ENCODE peak calls at places on chromosomes 6 and 20, in nine cellular contexts. One of them, this sample, is unnamed.

GRCh38 chr20:44111712-44112335 is 75.2 kb downstream of the JPH2 start:
- DNase-seq in HCT116: no peak
- DNase-seq in brain microvascular endothelial cell: no peak
- DNase-seq in lung: no peak
- DNase-seq in aorta: peak; percentile 79
- DNase-seq in CD8-positive, alpha-beta T cell: no peak
- DNase-seq in uterus: peak; percentile 62
- DNase-seq in heart left ventricle: no peak
- DNase-seq in mammary epithelial cell: peak; percentile 34
- DNase-seq in this sample: no peak

GRCh38 chr20:34074101-34074760 is 37.8 kb downstream of the EIF2S2 start:
- DNase-seq in CD8-positive, alpha-beta T cell: no peak
- DNase-seq in HCT116: no peak
- DNase-seq in heart left ventricle: no peak
- DNase-seq in uterus: no peak
- DNase-seq in aorta: no peak
- DNase-seq in mammary epithelial cell: peak; percentile 50
- DNase-seq in lung: no peak
- DNase-seq in brain microvascular endothelial cell: no peak
- DNase-seq in this sample: peak; percentile 51

GRCh38 chr20:46361386-46361785 is 45.0 kb downstream of the ELMO2 start:
- DNase-seq in lung: no peak
- DNase-seq in heart left ventricle: no peak
- DNase-seq in uterus: no peak
- DNase-seq in mammary epithelial cell: no peak
- DNase-seq in aorta: no peak
- DNase-seq in CD8-positive, alpha-beta T cell: no peak
- DNase-seq in brain microvascular endothelial cell: no peak
- DNase-seq in HCT116: no peak
- DNase-seq in this sample: no peak

GRCh38 chr6:26311385-26312095 is 53.5 kb upstream of the BTN3A2 start:
- DNase-seq in mammary epithelial cell: peak; percentile 85
- DNase-seq in HCT116: peak; percentile 71
- DNase-seq in heart left ventricle: no peak
- DNase-seq in CD8-positive, alpha-beta T cell: peak; percentile 25
- DNase-seq in aorta: no peak
- DNase-seq in uterus: peak; percentile 46
- DNase-seq in lung: peak; percentile 37
- DNase-seq in brain microvascular endothelial cell: peak; percentile 73
- DNase-seq in this sample: no peak

GRCh38 chr6:26309731-26310142 is 55.3 kb upstream of the BTN3A2 start:
- DNase-seq in brain microvascular endothelial cell: peak; percentile 69
- DNase-seq in aorta: no peak
- DNase-seq in lung: no peak
- DNase-seq in mammary epithelial cell: peak; percentile 94
- DNase-seq in HCT116: peak; percentile 67
- DNase-seq in uterus: no peak
- DNase-seq in CD8-positive, alpha-beta T cell: no peak
- DNase-seq in heart left ventricle: no peak
- DNase-seq in this sample: no peak

GRCh38 chr20:26208296-26209091 is 511.8 kb upstream of the ZNF337 start:
- DNase-seq in HCT116: no peak
- DNase-seq in heart left ventricle: peak; percentile 12
- DNase-seq in lung: peak; percentile 56
- DNase-seq in aorta: peak; percentile 75
- DNase-seq in uterus: no peak
- DNase-seq in mammary epithelial cell: peak; percentile 2
- DNase-seq in CD8-positive, alpha-beta T cell: peak; percentile 13
- DNase-seq in brain microvascular endothelial cell: no peak
- DNase-seq in this sample: peak; percentile 32

GRCh38 chr6:30122515-30122914 is 9.6 kb upstream of the TRIM31 start:
- DNase-seq in brain microvascular endothelial cell: no peak
- DNase-seq in lung: no peak
- DNase-seq in CD8-positive, alpha-beta T cell: no peak
- DNase-seq in mammary epithelial cell: no peak
- DNase-seq in uterus: no peak
- DNase-seq in heart left ventricle: no peak
- DNase-seq in HCT116: no peak
- DNase-seq in aorta: no peak
- DNase-seq in this sample: no peak

GRCh38 chr6:169292340-169293124 is 38.9 kb upstream of the THBS2 start:
- DNase-seq in CD8-positive, alpha-beta T cell: no peak
- DNase-seq in lung: no peak
- DNase-seq in uterus: peak; percentile 90
- DNase-seq in heart left ventricle: no peak
- DNase-seq in mammary epithelial cell: peak; percentile 91
- DNase-seq in brain microvascular endothelial cell: peak; percentile 91
- DNase-seq in HCT116: peak; percentile 90
- DNase-seq in aorta: no peak
- DNase-seq in this sample: peak; percentile 60

GRCh38 chr6:10210052-10210451 is 204.8 kb downstream of the TFAP2A start:
- DNase-seq in CD8-positive, alpha-beta T cell: no peak
- DNase-seq in aorta: no peak
- DNase-seq in brain microvascular endothelial cell: peak; percentile 24
- DNase-seq in HCT116: no peak
- DNase-seq in uterus: no peak
- DNase-seq in mammary epithelial cell: peak; percentile 59
- DNase-seq in lung: no peak
- DNase-seq in heart left ventricle: no peak
- DNase-seq in this sample: peak; percentile 38

GRCh38 chr6:121584591-121585369 is 149.3 kb downstream of the GJA1 start:
- DNase-seq in CD8-positive, alpha-beta T cell: no peak
- DNase-seq in lung: no peak
- DNase-seq in heart left ventricle: no peak
- DNase-seq in uterus: no peak
- DNase-seq in mammary epithelial cell: no peak
- DNase-seq in HCT116: no peak
- DNase-seq in brain microvascular endothelial cell: no peak
- DNase-seq in aorta: no peak
- DNase-seq in this sample: no peak

GRCh38 chr20:20365593-20365992 is 2.3 kb upstream of the INSM1 start:
- DNase-seq in CD8-positive, alpha-beta T cell: no peak
- DNase-seq in HCT116: no peak
- DNase-seq in brain microvascular endothelial cell: no peak
- DNase-seq in lung: no peak
- DNase-seq in mammary epithelial cell: no peak
- DNase-seq in aorta: no peak
- DNase-seq in heart left ventricle: no peak
- DNase-seq in uterus: no peak
- DNase-seq in this sample: no peak

GRCh38 chr6:15905488-15906392 is 223.1 kb upstream of the MYLIP start:
- DNase-seq in lung: no peak
- DNase-seq in brain microvascular endothelial cell: no peak
- DNase-seq in HCT116: no peak
- DNase-seq in CD8-positive, alpha-beta T cell: no peak
- DNase-seq in mammary epithelial cell: no peak
- DNase-seq in aorta: no peak
- DNase-seq in uterus: no peak
- DNase-seq in heart left ventricle: no peak
- DNase-seq in this sample: no peak

GRCh38 chr6:112903361-112903760 is 556.2 kb downstream of the RFPL4B start:
- DNase-seq in brain microvascular endothelial cell: no peak
- DNase-seq in lung: no peak
- DNase-seq in uterus: no peak
- DNase-seq in heart left ventricle: no peak
- DNase-seq in HCT116: no peak
- DNase-seq in mammary epithelial cell: no peak
- DNase-seq in CD8-positive, alpha-beta T cell: no peak
- DNase-seq in aorta: no peak
- DNase-seq in this sample: no peak

GRCh38 chr6:52416629-52417151 is 3.5 kb upstream of the EFHC1 start:
- DNase-seq in lung: peak; percentile 43
- DNase-seq in aorta: no peak
- DNase-seq in CD8-positive, alpha-beta T cell: no peak
- DNase-seq in mammary epithelial cell: peak; percentile 63
- DNase-seq in HCT116: peak; percentile 77
- DNase-seq in brain microvascular endothelial cell: peak; percentile 59
- DNase-seq in uterus: no peak
- DNase-seq in heart left ventricle: no peak
- DNase-seq in this sample: peak; percentile 74

GRCh38 chr6:93418448-93419303 is 683 bp downstream of the EPHA7 start:
- DNase-seq in lung: peak; percentile 28
- DNase-seq in aorta: peak; percentile 78
- DNase-seq in uterus: peak; percentile 24
- DNase-seq in HCT116: no peak
- DNase-seq in mammary epithelial cell: no peak
- DNase-seq in heart left ventricle: peak; percentile 45
- DNase-seq in CD8-positive, alpha-beta T cell: no peak
- DNase-seq in brain microvascular endothelial cell: peak; percentile 18
- DNase-seq in this sample: peak; percentile 69

GRCh38 chr6:144758602-144759001 is 473.5 kb downstream of the UTRN start:
- DNase-seq in uterus: no peak
- DNase-seq in brain microvascular endothelial cell: peak; percentile 8
- DNase-seq in aorta: no peak
- DNase-seq in heart left ventricle: no peak
- DNase-seq in CD8-positive, alpha-beta T cell: no peak
- DNase-seq in lung: no peak
- DNase-seq in HCT116: peak; percentile 52
- DNase-seq in mammary epithelial cell: peak; percentile 60
- DNase-seq in this sample: no peak

GRCh38 chr6:128017288-128017687 is 116.4 kb upstream of the THEMIS start:
- DNase-seq in HCT116: no peak
- DNase-seq in uterus: no peak
- DNase-seq in brain microvascular endothelial cell: no peak
- DNase-seq in lung: no peak
- DNase-seq in CD8-positive, alpha-beta T cell: no peak
- DNase-seq in mammary epithelial cell: no peak
- DNase-seq in aorta: no peak
- DNase-seq in heart left ventricle: no peak
- DNase-seq in this sample: no peak

GRCh38 chr6:128018821-128019220 is 118.0 kb upstream of the THEMIS start:
- DNase-seq in CD8-positive, alpha-beta T cell: no peak
- DNase-seq in lung: no peak
- DNase-seq in uterus: no peak
- DNase-seq in brain microvascular endothelial cell: no peak
- DNase-seq in aorta: no peak
- DNase-seq in heart left ventricle: no peak
- DNase-seq in HCT116: no peak
- DNase-seq in mammary epithelial cell: no peak
- DNase-seq in this sample: no peak
- H3K36me3 ChIP-seq in CD8-positive, alpha-beta T cell: no peaks in the 10 kb centered on the region
- H3K36me3 ChIP-seq in lung: no peaks in the 10 kb centered on the region
- H3K36me3 ChIP-seq in uterus: no peaks in the 10 kb centered on the region
- H3K36me3 ChIP-seq in brain microvascular endothelial cell: no peaks in the 10 kb centered on the region
- H3K36me3 ChIP-seq in aorta: no peaks in the 10 kb centered on the region
- H3K36me3 ChIP-seq in heart left ventricle: no peaks in the 10 kb centered on the region
- H3K36me3 ChIP-seq in HCT116: no peaks in the 10 kb centered on the region
- H3K36me3 ChIP-seq in mammary epithelial cell: no peaks in the 10 kb centered on the region
- H3K36me3 ChIP-seq in this sample: no peaks in the 10 kb centered on the region

DNA sequence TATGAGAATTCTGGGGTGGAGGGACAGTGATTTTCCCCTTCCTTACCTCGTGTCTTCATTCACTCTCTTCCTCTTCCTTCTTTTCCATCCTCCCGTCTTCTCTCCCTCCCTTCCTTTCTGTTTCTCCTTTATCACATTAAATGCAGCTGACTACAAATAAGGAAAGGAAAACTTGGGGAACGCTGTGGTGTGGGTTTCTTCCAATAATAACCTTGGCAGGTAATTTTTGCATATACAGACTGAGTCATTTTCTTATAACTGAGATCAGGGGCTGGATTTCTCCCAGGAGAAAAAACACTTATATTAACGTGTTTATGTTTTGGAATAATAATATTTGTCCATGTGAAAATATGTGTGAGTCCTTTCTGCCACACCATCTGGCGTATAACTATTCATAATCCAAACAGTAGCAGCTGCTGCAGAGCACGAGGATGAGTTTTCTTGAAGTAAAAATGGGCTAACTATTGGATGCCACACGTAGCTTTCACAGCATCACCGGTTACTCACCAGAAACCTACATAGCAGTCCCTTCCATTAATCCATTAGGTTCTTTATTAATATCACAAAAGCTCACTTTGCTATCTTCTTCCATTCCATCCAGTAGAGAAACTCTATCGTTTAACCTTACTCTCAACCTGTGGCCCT is 139.2 kb upstream of the SASH1 start:
- DNase-seq in HCT116: no peak
- DNase-seq in heart left ventricle: no peak
- DNase-seq in lung: no peak
- DNase-seq in CD8-positive, alpha-beta T cell: no peak
- DNase-seq in aorta: no peak
- DNase-seq in brain microvascular endothelial cell: peak; percentile 42
- DNase-seq in uterus: no peak
- DNase-seq in mammary epithelial cell: no peak
- DNase-seq in this sample: peak; percentile 78
- H3K4me3 ChIP-seq in HCT116: no peak overlapping the region
- H3K4me3 ChIP-seq in heart left ventricle: no peak overlapping the region
- H3K4me3 ChIP-seq in lung: no peak overlapping the region
- H3K4me3 ChIP-seq in CD8-positive, alpha-beta T cell: no peak overlapping the region
- H3K4me3 ChIP-seq in aorta: no peak overlapping the region
- H3K4me3 ChIP-seq in brain microvascular endothelial cell: no peak overlapping the region
- H3K4me3 ChIP-seq in uterus: no peak overlapping the region
- H3K4me3 ChIP-seq in mammary epithelial cell: no peak overlapping the region
- H3K4me3 ChIP-seq in this sample: peak overlapping the region; percentile 16

DNA sequence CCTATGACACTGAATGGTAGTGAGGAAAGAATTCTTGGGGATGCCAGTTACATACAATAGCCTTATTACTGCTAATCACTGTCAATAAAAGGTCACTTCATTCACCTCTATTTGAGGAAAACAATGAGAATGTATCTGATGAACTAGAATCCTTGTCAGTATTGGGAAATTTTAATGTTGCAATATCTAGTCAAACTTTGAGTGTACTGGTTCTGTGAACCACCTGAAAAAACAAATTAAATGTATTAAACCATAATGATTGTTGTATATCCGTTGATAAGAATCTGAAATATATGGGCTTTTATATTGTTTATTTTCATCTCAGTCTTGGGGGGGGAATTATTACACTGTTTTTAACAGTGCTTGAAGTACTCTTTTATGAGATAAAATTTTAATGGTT is 10.6 kb downstream of the TAF11 start:
- DNase-seq in mammary epithelial cell: no peak
- DNase-seq in brain microvascular endothelial cell: no peak
- DNase-seq in lung: no peak
- DNase-seq in uterus: no peak
- DNase-seq in HCT116: no peak
- DNase-seq in aorta: no peak
- DNase-seq in heart left ventricle: no peak
- DNase-seq in CD8-positive, alpha-beta T cell: no peak
- DNase-seq in this sample: no peak
- H3K36me3 ChIP-seq in mammary epithelial cell: peaks cover 18% of the 10 kb centered on the region
- H3K36me3 ChIP-seq in brain microvascular endothelial cell: peaks cover 43% of the 10 kb centered on the region
- H3K36me3 ChIP-seq in lung: peaks cover 40% of the 10 kb centered on the region
- H3K36me3 ChIP-seq in uterus: no peaks in the 10 kb centered on the region
- H3K36me3 ChIP-seq in HCT116: peaks cover 33% of the 10 kb centered on the region
- H3K36me3 ChIP-seq in aorta: peaks cover 13% of the 10 kb centered on the region
- H3K36me3 ChIP-seq in heart left ventricle: peaks cover 100% of the 10 kb centered on the region
- H3K36me3 ChIP-seq in CD8-positive, alpha-beta T cell: peaks cover 24% of the 10 kb centered on the region
- H3K36me3 ChIP-seq in this sample: peaks cover 99% of the 10 kb centered on the region

DNA sequence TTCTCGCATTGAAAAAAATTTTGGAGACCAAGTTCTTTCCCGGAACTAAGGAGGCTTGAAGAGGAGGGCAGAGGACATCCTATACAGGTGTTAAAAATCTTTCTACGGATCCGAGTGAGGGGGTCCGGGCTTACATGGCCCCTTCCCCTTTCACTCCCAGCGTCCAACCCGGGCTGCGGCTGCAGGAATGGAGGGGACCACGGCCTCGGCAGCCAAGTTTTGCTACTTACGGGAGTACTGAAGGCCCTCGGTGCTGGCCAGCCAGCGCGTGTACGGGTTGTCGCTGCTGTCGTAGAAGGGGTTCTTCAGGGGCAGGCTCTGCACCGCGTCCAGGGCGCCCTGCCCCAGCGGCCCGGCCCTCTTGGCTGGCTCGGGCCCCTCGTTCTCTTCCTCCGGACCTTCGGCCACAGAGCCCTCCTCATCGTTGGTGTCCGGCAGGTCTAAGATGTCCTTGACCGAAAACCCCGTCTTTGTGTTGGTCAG is 642 bp downstream of the NKX2-2 start:
- DNase-seq in lung: no peak
- DNase-seq in mammary epithelial cell: no peak
- DNase-seq in heart left ventricle: no peak
- DNase-seq in uterus: no peak
- DNase-seq in CD8-positive, alpha-beta T cell: no peak
- DNase-seq in brain microvascular endothelial cell: no peak
- DNase-seq in HCT116: no peak
- DNase-seq in aorta: no peak
- DNase-seq in this sample: no peak
- H3K4me3 ChIP-seq in lung: no peak overlapping the region
- H3K4me3 ChIP-seq in mammary epithelial cell: no peak overlapping the region
- H3K4me3 ChIP-seq in heart left ventricle: peak overlapping the region; percentile 34
- H3K4me3 ChIP-seq in uterus: no peak overlapping the region
- H3K4me3 ChIP-seq in CD8-positive, alpha-beta T cell: no peak overlapping the region
- H3K4me3 ChIP-seq in brain microvascular endothelial cell: no peak overlapping the region
- H3K4me3 ChIP-seq in HCT116: no peak overlapping the region
- H3K4me3 ChIP-seq in aorta: peak overlapping the region; percentile 3
- H3K4me3 ChIP-seq in this sample: peak overlapping the region; percentile 59